ENCODE peak calls at places on chromosomes 5 and 9, in ten cellular contexts. P is brain microvascular endothelial cell, C is HFFc6, A is A673, K is psoas muscle, H is HCT116, M is RWPE1, O is body of pancreas, G is fibroblast of pulmonary artery, Z is pancreas. F is an unnamed sample.

GRCh38 chr5:133400831-133401351 is 211.4 kb downstream of the FSTL4 start:
- DNase-seq in K (no peak), G (no peak), P (no peak), M (no peak), O (no peak), C (no peak), A (no peak), Z (no peak), H (no peak), F (peak; percentile 61)

GRCh38 chr9:115524467-115525059 is 406.6 kb upstream of the TNC start:
- DNase-seq in A (peak; percentile 95), G (peak; percentile 76), O (peak; percentile 10), K (no peak), H (peak; percentile 47), M (peak; percentile 71), P (peak; percentile 71), Z (no peak), C (peak; percentile 57), F (no peak)

GRCh38 chr9:94921656-94922055 is 195.2 kb downstream of the AOPEP start:
- DNase-seq in C (no peak), P (no peak), O (no peak), G (no peak), K (no peak), M (no peak), Z (no peak), A (no peak), H (no peak), F (no peak)

GRCh38 chr9:81564632-81565031 is 124.7 kb downstream of the TLE1 start:
- DNase-seq in P (no peak), A (no peak), G (no peak), H (no peak), Z (no peak), C (no peak), K (peak; percentile 57), O (no peak), M (no peak), F (no peak)

GRCh38 chr9:80158150-80158549 is 586.4 kb downstream of the TLE4 start:
- DNase-seq in H (no peak), Z (no peak), P (no peak), K (no peak), C (no peak), O (no peak), M (no peak), A (peak; percentile 11), G (no peak), F (no peak)

GRCh38 chr5:7597058-7597457 is 201.1 kb downstream of the ADCY2 start:
- DNase-seq in O (no peak), H (no peak), G (no peak), M (no peak), A (no peak), Z (no peak), P (no peak), C (no peak), K (peak; percentile 59), F (no peak)

GRCh38 chr5:37882636-37883035 is 42.8 kb upstream of the GDNF start:
- DNase-seq in G (no peak), Z (no peak), K (no peak), C (peak; percentile 55), A (no peak), P (peak; percentile 20), M (no peak), H (no peak), O (no peak), F (no peak)

GRCh38 chr5:135869935-135870334 is 25.7 kb downstream of the IL9 start:
- DNase-seq in K (no peak), O (no peak), P (no peak), M (no peak), A (no peak), G (no peak), Z (no peak), H (no peak), C (no peak), F (no peak)

GRCh38 chr9:134607971-134608370 is 33.6 kb upstream of the COL5A1 start:
- DNase-seq in A (no peak), O (no peak), H (no peak), P (no peak), K (no peak), M (no peak), C (no peak), G (peak; percentile 43), Z (no peak), F (no peak)

GRCh38 chr5:178612299-178612698 is 14.6 kb downstream of the CLK4 start:
- DNase-seq in G (no peak), C (no peak), A (no peak), Z (no peak), O (no peak), M (no peak), K (no peak), P (no peak), H (no peak), F (no peak)

GRCh38 chr5:124583469-124584350 is 162.7 kb downstream of the ZNF608 start:
- DNase-seq in K (no peak), M (peak; percentile 82), C (peak; percentile 68), Z (no peak), A (peak; percentile 23), G (peak; percentile 65), H (peak; percentile 40), O (no peak), P (peak; percentile 86), F (no peak)

GRCh38 chr9:117253256-117253655 is 161.6 kb downstream of the ASTN2 start:
- DNase-seq in M (no peak), H (no peak), G (no peak), Z (no peak), K (no peak), P (no peak), A (no peak), O (no peak), C (no peak), F (no peak)

GRCh38 chr5:80184235-80185023 is 71.4 kb downstream of the SERINC5 start:
- DNase-seq in M (peak; percentile 34), K (no peak), C (no peak), Z (no peak), H (no peak), A (no peak), O (peak; percentile 57), P (no peak), G (no peak), F (no peak)

DNA sequence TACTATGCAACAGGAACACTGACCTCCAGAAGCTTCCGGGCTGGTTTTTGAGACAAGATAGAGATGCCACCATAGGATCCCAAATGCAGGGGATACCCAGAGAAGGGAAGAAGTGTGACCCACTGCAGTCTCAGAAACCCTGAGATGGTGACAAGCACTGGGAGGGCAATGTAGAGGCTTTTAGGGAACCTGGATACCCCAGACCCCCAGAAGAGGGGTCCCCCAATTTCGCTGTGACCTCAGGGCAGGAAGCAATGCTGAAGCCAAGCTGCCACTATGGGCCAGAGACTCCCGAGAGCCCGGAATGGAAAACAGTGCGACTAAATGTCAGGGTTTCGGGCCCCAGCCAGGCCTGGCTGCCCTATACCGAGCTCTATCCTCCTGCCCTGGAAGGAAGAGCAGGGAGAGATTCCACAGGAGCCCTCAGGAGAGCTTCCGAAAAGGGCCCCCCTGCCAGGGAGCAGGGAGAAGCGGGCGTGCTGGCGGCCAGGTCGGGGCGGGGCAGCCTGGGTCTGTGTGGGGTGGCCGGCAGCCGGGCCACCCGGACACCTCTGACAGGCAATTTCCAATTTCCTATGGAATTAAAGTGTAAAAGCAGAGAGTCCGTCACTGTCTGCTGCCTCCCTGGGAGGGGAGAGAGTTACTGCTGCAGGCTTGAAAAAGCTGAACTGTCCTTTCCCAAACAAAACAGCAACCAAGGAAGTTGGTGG is 154.2 kb downstream of the FGF18 start:
- DNase-seq in A (no peak), M (no peak), O (no peak), H (no peak), P (no peak), C (no peak), Z (no peak), G (no peak), K (no peak), F (no peak)
- TF ChIP-seq CTCF in A (no peak), M (no peak), O (no peak), H (no peak), P (no peak), C (no peak), Z (no peak), G (no peak), K (no peak), F (no peak)

GRCh38 chr9:34252670-34253459 is 74.0 kb downstream of the UBAP1 start:
- DNase-seq in A (peak; percentile 66), H (peak; percentile 18), M (peak; percentile 67), P (peak; percentile 56), G (peak; percentile 65), Z (peak; percentile 78), K (peak; percentile 77), O (peak; percentile 71), C (peak; percentile 56), F (peak; percentile 79)
- TF ChIP-seq CTCF in A (peak; percentile 98), H (peak; percentile 37), M (peak; percentile 99), P (peak; percentile 99), G (peak; percentile 95), Z (peak; percentile 92), K (peak; percentile 85), O (peak; percentile 27), C (peak; percentile 99), F (peak; percentile 100)

GRCh38 chr9:127929044-127929979 is 1.3 kb downstream of the PIP5KL1 start:
- DNase-seq in M (no peak), C (no peak), H (no peak), Z (no peak), K (no peak), G (no peak), P (no peak), O (no peak), A (no peak), F (no peak)

GRCh38 chr9:127927457-127928231 is 2.9 kb downstream of the PIP5KL1 start:
- DNase-seq in K (no peak), Z (peak; percentile 82), M (peak; percentile 98), C (no peak), A (no peak), P (no peak), H (peak; percentile 77), O (peak; percentile 68), G (no peak), F (no peak)

GRCh38 chr9:127931092-127931881 is 710 bp upstream of the PIP5KL1 start:
- DNase-seq in K (no peak), Z (no peak), O (no peak), A (peak; percentile 59), M (peak; percentile 62), C (peak; percentile 73), H (no peak), P (peak; percentile 84), G (peak; percentile 71), F (no peak)

GRCh38 chr9:127928232-127929043 is 2.1 kb downstream of the PIP5KL1 start:
- DNase-seq in O (no peak), Z (no peak), K (no peak), C (no peak), P (no peak), M (no peak), A (no peak), H (no peak), G (no peak), F (no peak)

GRCh38 chr9:127930298-127931091 is at the start of gene PIP5KL1:
- DNase-seq in A (peak; percentile 82), G (peak; percentile 82), P (peak; percentile 81), Z (peak; percentile 84), M (peak; percentile 99), O (peak; percentile 64), H (peak; percentile 52), K (peak; percentile 88), C (peak; percentile 72), F (peak; percentile 90)
- TF ChIP-seq CTCF in A (no peak), G (peak; percentile 25), P (peak; percentile 44), Z (no peak), M (no peak), O (no peak), H (no peak), K (no peak), C (peak; percentile 38), F (peak; percentile 44)

DNA sequence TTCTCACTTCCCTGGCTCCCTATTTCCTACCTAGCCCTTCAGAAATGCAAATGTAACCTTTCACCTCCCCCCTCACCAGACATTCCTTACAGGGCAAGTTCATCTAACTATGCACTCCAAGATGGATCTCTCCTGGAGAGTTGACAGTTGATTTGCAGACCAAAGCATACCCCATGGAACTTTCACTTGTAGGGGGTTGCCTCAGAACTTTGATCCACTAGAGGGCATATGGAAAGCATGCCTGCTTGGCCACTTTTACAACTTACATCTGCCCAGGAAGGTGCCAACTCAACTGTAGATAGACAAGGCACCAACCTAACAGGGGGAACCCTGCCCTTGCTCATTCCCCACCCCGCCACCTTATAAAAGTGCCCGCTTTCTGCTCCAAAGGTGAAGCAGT is 187.8 kb downstream of the NXNL2 start:
- DNase-seq in H (no peak), O (no peak), M (peak; percentile 31), K (no peak), C (peak; percentile 21), Z (no peak), G (peak; percentile 50), A (peak; percentile 72), P (no peak), F (no peak)
- TF ChIP-seq CTCF in H (peak; percentile 15), O (no peak), M (no peak), K (no peak), C (peak; percentile 79), Z (no peak), G (peak; percentile 60), A (peak; percentile 73), P (peak; percentile 73), F (peak; percentile 27)